ENCODE peak calls at places on chromosomes 12 and 14, in seven cellular contexts. U is nephron progenitor cell; W is cardiac fibroblast; I is activated CD4-positive, alpha-beta memory T cell treated with anti-CD3 and anti-CD28 coated beads for 36 hours; O is activated naive CD8-positive, alpha-beta T cell treated with anti-CD3 and anti-CD28 coated beads, Interleukin-2, amount 50 U/mL, for 24 hours; M is upper lobe of left lung; X is T-cell. G is an unnamed sample.

GRCh38 chr12:10361084-10361483 is 28.8 kb downstream of the KLRK1 start:
- DNase-seq in U (no peak), W (peak; percentile 65), I (no peak), O (no peak), M (no peak), X (no peak), G (no peak)

GRCh38 chr12:53289891-53290290 is 5.5 kb upstream of the PFDN5 start:
- DNase-seq in U (no peak), W (peak; percentile 10), I (no peak), O (no peak), M (no peak), X (no peak), G (no peak)

GRCh38 chr12:105507311-105508035 is 177.0 kb downstream of the C12orf75 start:
- DNase-seq in U (no peak), W (peak; percentile 28), I (no peak), O (no peak), M (no peak), X (no peak), G (no peak)

GRCh38 chr14:20610002-20610765 is 19.0 kb upstream of the RNASE12 start:
- DNase-seq in U (peak; percentile 89), W (peak; percentile 82), I (peak; percentile 86), O (peak; percentile 84), M (no peak), X (peak; percentile 49), G (peak; percentile 74)

GRCh38 chr12:65902504-65902903 is 78.2 kb downstream of the HMGA2 start:
- DNase-seq in U (no peak), W (peak; percentile 67), I (no peak), O (no peak), M (no peak), X (no peak), G (no peak)

GRCh38 chr12:108478611-108479010 is 36.5 kb upstream of the FICD start:
- DNase-seq in U (no peak), W (no peak), I (no peak), O (no peak), M (no peak), X (no peak), G (no peak)

GRCh38 chr14:102690509-102691286 is 86.6 kb upstream of the TRAF3 start:
- DNase-seq in U (no peak), W (no peak), I (no peak), O (no peak), M (no peak), X (no peak), G (no peak)

GRCh38 chr12:12025799-12026386 is 44.8 kb upstream of the BCL2L14 start:
- DNase-seq in U (no peak), W (no peak), I (no peak), O (no peak), M (no peak), X (no peak), G (no peak)

GRCh38 chr14:78455896-78456435 is 285.8 kb downstream of the NRXN3 start:
- DNase-seq in U (no peak), W (no peak), I (no peak), O (no peak), M (no peak), X (no peak), G (no peak)

GRCh38 chr12:1660304-1661187 is 30.3 kb upstream of the ADIPOR2 start:
- DNase-seq in U (no peak), W (peak; percentile 48), I (peak; percentile 72), O (no peak), M (no peak), X (peak; percentile 57), G (no peak)

GRCh38 chr14:99538275-99538674 is 57.1 kb downstream of the CCNK start:
- DNase-seq in U (no peak), W (peak; percentile 25), I (no peak), O (no peak), M (peak; percentile 65), X (no peak), G (peak; percentile 37)

GRCh38 chr14:32382704-32383103 is 53.6 kb downstream of the AKAP6 start:
- DNase-seq in U (no peak), W (peak; percentile 33), I (peak; percentile 9), O (no peak), M (no peak), X (no peak), G (no peak)

GRCh38 chr12:42216737-42217136 is 21.3 kb downstream of the YAF2 start:
- DNase-seq in U (no peak), W (no peak), I (no peak), O (no peak), M (no peak), X (no peak), G (no peak)

GRCh38 chr12:71840226-71840847 is 778 bp downstream of the TBC1D15 start:
- DNase-seq in U (no peak), W (peak; percentile 71), I (peak; percentile 18), O (no peak), M (no peak), X (no peak), G (no peak)

GRCh38 chr14:76870146-76870545 is 43.9 kb downstream of the LRRC74A start:
- DNase-seq in U (peak; percentile 39), W (no peak), I (no peak), O (no peak), M (no peak), X (no peak), G (no peak)

GRCh38 chr14:64825498-64825897 is 54.2 kb downstream of the SPTB start:
- DNase-seq in U (peak; percentile 73), W (no peak), I (no peak), O (no peak), M (no peak), X (no peak), G (no peak)

GRCh38 chr14:73774244-73774575 is 60.0 kb upstream of the PNMA1 start:
- DNase-seq in U (no peak), W (no peak), I (no peak), O (no peak), M (no peak), X (no peak), G (no peak)

GRCh38 chr12:98998697-98999299 is 353.7 kb downstream of the APAF1 start:
- DNase-seq in U (peak; percentile 7), W (peak; percentile 60), I (no peak), O (no peak), M (no peak), X (no peak), G (no peak)

GRCh38 chr14:86038401-86038985 is 508.5 kb downstream of the FLRT2 start:
- DNase-seq in U (peak; percentile 60), W (peak; percentile 74), I (peak; percentile 49), O (peak; percentile 42), M (no peak), X (peak; percentile 18), G (no peak)

GRCh38 chr12:12717586-12718381 is 616 bp downstream of the CDKN1B start:
- DNase-seq in U (peak; percentile 62), W (no peak), I (peak; percentile 41), O (peak; percentile 40), M (peak; percentile 87), X (no peak), G (no peak)